ENCODE peak calls at places on chromosome 14, in six cellular contexts. T, J, S, Z, V and A are unnamed samples.

GRCh38 chr14:21070083-21070609 is at the start of gene ARHGEF40:
- DNase-seq in T (peak; percentile 74), J (no peak), S (peak; percentile 56), Z (peak; percentile 79), V (peak; percentile 65), A (no peak)

GRCh38 chr14:83253870-83254269 is 1720.2 kb upstream of the SEL1L start:
- DNase-seq in T (no peak), J (no peak), S (no peak), Z (no peak), V (no peak), A (no peak)

GRCh38 chr14:53032161-53032803 is 81.4 kb upstream of the FERMT2 start:
- DNase-seq in T (no peak), J (peak; percentile 48), S (peak; percentile 94), Z (no peak), V (peak; percentile 43), A (peak; percentile 14)

GRCh38 chr14:68665116-68665515 is 127.8 kb downstream of the ZFP36L1 start:
- DNase-seq in T (no peak), J (no peak), S (no peak), Z (no peak), V (no peak), A (no peak)

GRCh38 chr14:105093426-105094192 is 28.4 kb upstream of the GPR132 start:
- DNase-seq in T (peak; percentile 83), J (peak; percentile 67), S (peak; percentile 65), Z (peak; percentile 75), V (peak; percentile 72), A (no peak)

GRCh38 chr14:67245104-67245503 is 3.9 kb downstream of the PALS1 start:
- DNase-seq in T (no peak), J (no peak), S (no peak), Z (no peak), V (no peak), A (no peak)

GRCh38 chr14:31880935-31881334 is 196.2 kb upstream of the ARHGAP5 start:
- DNase-seq in T (no peak), J (no peak), S (peak; percentile 94), Z (no peak), V (no peak), A (no peak)

GRCh38 chr14:21990116-21990515 is 316.5 kb upstream of the OR4E1 start:
- DNase-seq in T (no peak), J (no peak), S (no peak), Z (no peak), V (no peak), A (no peak)

GRCh38 chr14:61872452-61872851 is 110.2 kb downstream of the SNAPC1 start:
- DNase-seq in T (no peak), J (no peak), S (no peak), Z (no peak), V (no peak), A (no peak)

GRCh38 chr14:41404121-41404520 is 202.6 kb upstream of the LRFN5 start:
- DNase-seq in T (no peak), J (no peak), S (no peak), Z (no peak), V (no peak), A (no peak)

GRCh38 chr14:93926209-93926872 is 803 bp upstream of the FAM181A start:
- DNase-seq in T (no peak), J (no peak), S (no peak), Z (no peak), V (no peak), A (no peak)

GRCh38 chr14:69796797-69797500 is at the start of gene SLC10A1:
- DNase-seq in T (no peak), J (peak; percentile 24), S (no peak), Z (no peak), V (no peak), A (no peak)

GRCh38 chr14:55773297-55773696 is 193.3 kb downstream of the KTN1 start:
- DNase-seq in T (no peak), J (no peak), S (no peak), Z (no peak), V (no peak), A (no peak)

GRCh38 chr14:28143340-28143739 is 623.2 kb upstream of the FOXG1 start:
- DNase-seq in T (no peak), J (no peak), S (no peak), Z (no peak), V (no peak), A (no peak)

GRCh38 chr14:64253672-64254071 is 40.5 kb downstream of the ESR2 start:
- DNase-seq in T (no peak), J (no peak), S (peak; percentile 12), Z (no peak), V (no peak), A (no peak)

GRCh38 chr14:89702151-89702936 is 252.2 kb downstream of the EFCAB11 start:
- DNase-seq in T (no peak), J (peak; percentile 54), S (peak; percentile 80), Z (peak; percentile 54), V (peak; percentile 52), A (no peak)

GRCh38 chr14:95265106-95266094 is 54.3 kb downstream of the CLMN start:
- DNase-seq in T (peak; percentile 63), J (peak; percentile 31), S (peak; percentile 94), Z (no peak), V (no peak), A (peak; percentile 64)

GRCh38 chr14:104438166-104438887 is 141.2 kb upstream of the C14orf180 start:
- DNase-seq in T (no peak), J (no peak), S (no peak), Z (peak; percentile 7), V (no peak), A (no peak)

GRCh38 chr14:91870001-91870400 is 2.7 kb upstream of the TC2N start:
- DNase-seq in T (no peak), J (no peak), S (no peak), Z (no peak), V (no peak), A (no peak)

GRCh38 chr14:91870890-91871289 is 3.6 kb upstream of the TC2N start:
- DNase-seq in T (no peak), J (no peak), S (no peak), Z (no peak), V (no peak), A (no peak)

GRCh38 chr14:91873476-91874265 is 6.3 kb upstream of the TC2N start:
- DNase-seq in T (peak; percentile 59), J (no peak), S (no peak), Z (no peak), V (no peak), A (no peak)

GRCh38 chr14:91872517-91873470 is 5.5 kb upstream of the TC2N start:
- DNase-seq in T (peak; percentile 94), J (peak; percentile 58), S (peak; percentile 86), Z (peak; percentile 72), V (peak; percentile 65), A (peak; percentile 98)

DNA sequence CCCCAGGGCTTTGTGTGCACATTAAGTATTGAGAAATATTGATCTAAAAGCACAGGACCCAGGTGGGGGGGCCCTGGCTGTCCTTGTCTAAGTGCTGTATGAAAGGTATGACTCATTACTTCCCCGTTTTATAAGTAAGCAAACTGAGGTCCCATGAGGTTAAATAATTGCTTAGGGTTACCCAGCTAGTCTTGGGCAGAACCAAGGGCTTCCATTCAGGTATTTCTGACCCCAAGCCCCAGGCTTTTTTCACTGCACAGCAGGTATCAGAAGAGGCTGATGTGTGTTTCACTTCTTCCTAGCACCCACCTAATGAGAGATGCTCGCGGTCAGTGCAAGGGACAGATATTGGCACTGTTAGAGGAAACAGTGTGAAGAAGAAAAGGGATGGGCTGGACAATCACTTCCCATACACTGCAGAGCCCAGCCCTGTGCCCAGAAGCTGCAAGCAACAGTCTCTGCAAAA is 4.7 kb upstream of the TC2N start:
- DNase-seq in T (peak; percentile 75), J (no peak), S (no peak), Z (no peak), V (no peak), A (no peak)
- H3K4me3 ChIP-seq in T (no peak overlapping the region), J (no peak overlapping the region), S (no peak overlapping the region), Z (no peak overlapping the region), V (no peak overlapping the region), A (no peak overlapping the region)

DNA sequence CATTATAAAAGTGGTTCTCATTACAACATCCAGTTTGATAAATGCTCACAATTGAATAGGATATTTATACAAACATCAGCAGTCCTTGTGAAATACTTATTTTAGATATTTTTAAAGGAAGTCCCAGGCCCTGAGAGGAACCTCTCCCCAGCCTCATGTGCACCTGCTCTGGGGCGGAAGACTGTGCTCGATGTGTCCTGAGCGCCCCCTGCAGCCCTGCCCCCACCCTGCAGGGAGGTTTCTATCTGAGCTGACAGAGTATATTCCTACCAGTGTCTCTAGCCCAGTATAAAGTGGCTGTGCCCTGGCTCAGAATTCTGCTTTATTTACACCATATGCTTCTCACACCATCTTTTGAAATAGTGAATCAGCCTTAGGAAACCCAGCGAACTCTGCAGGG is 1349.1 kb downstream of the TMEM121 start:
- DNase-seq in T (peak; percentile 51), J (peak; percentile 78), S (no peak), Z (peak; percentile 26), V (no peak), A (no peak)
- TF ChIP-seq CTCF in T (no peak), J (peak; percentile 28), S (no peak), Z (peak; percentile 49), V (peak; percentile 35), A (peak; percentile 39)

DNA sequence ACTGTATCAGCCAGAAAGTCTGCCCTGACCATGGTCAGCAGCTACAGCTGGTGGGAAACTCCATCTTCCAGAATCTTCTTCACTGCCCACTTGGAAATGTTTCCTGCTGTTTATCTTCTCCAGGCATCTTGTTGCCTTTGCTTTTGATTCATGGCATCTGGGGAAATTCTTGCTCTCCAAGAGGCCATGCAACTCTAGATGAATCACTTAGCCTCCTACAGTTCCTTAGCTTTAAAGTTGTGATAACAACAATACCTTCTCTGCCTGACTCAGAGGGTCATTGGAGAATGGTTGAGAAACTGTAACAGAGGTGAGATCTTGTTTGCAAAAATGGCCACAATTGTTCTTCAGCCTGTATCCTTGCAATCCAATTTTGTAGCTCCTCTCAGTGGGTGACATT is 121.0 kb upstream of the VRK1 start:
- DNase-seq in T (no peak), J (no peak), S (no peak), Z (no peak), V (no peak), A (no peak)
- H3K4me3 ChIP-seq in T (no peak overlapping the region), J (no peak overlapping the region), S (no peak overlapping the region), Z (no peak overlapping the region), V (no peak overlapping the region), A (no peak overlapping the region)

GRCh38 chr14:76868453-76869170 is 42.4 kb downstream of the LRRC74A start:
- DNase-seq in T (no peak), J (no peak), S (no peak), Z (no peak), V (no peak), A (no peak)

GRCh38 chr14:76866469-76866868 is 40.3 kb downstream of the LRRC74A start:
- DNase-seq in T (no peak), J (no peak), S (no peak), Z (no peak), V (no peak), A (no peak)

GRCh38 chr14:76872796-76873432 is 46.7 kb downstream of the LRRC74A start:
- DNase-seq in T (peak; percentile 67), J (peak; percentile 75), S (peak; percentile 35), Z (peak; percentile 58), V (peak; percentile 57), A (no peak)

GRCh38 chr14:76867536-76868452 is 41.6 kb downstream of the LRRC74A start:
- DNase-seq in T (peak; percentile 38), J (no peak), S (no peak), Z (peak; percentile 48), V (no peak), A (no peak)

DNA sequence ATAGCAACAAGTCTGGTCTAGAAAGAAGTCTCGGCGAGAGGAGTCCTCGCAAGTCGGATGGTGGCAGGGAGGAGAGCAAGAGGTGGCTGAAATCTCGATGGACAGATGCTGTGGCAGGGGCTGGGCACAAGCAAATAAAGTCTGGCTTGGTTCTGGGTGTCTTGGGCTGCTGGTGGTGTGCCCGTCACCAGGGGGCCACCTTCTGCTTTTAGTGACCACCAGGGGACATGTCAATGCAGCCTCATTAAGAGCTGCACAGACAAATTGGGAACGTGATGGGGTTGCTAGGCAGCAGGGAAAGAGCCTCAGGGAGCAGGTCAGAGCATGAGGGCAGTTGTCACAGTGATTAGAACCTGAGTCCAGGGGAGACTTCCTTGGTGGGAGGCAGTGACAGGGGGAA is 43.9 kb downstream of the LRRC74A start:
- DNase-seq in T (no peak), J (no peak), S (no peak), Z (no peak), V (no peak), A (no peak)
- TF ChIP-seq CTCF in T (no peak), J (no peak), S (peak; percentile 21), Z (no peak), V (no peak), A (no peak)